ENCODE peak calls at places on chromosomes 5 and 9, in seven cellular contexts. L, F, Y, R, H, Z and P are unnamed samples. For H3K4me1, the result is how much of the 10 kb centered on the place peaks cover.

GRCh38 chr5:89233462-89233861 is 350.5 kb upstream of the MEF2C start:
- DNase-seq in L (no peak), F (no peak), Y (no peak), R (no peak), H (no peak), Z (no peak), P (no peak)

GRCh38 chr5:141692919-141693848 is 11.2 kb upstream of the ARAP3 start:
- DNase-seq in L (no peak), F (no peak), Y (peak), R (peak), H (no peak), Z (peak), P (no peak)

GRCh38 chr5:54610197-54610898 is 92.8 kb downstream of the SNX18 start:
- DNase-seq in L (no peak), F (no peak), Y (peak), R (no peak), H (no peak), Z (peak), P (no peak)

GRCh38 chr5:180783340-180784052 is 19.1 kb downstream of the MGAT1 start:
- DNase-seq in L (no peak), F (no peak), Y (no peak), R (no peak), H (no peak), Z (no peak), P (no peak)

GRCh38 chr5:140821375-140822280 is at the start of gene PCDHA5:
- DNase-seq in L (no peak), F (no peak), Y (no peak), R (no peak), H (no peak), Z (peak), P (no peak)

GRCh38 chr5:34735436-34736426 is 79.6 kb downstream of the RAI14 start:
- DNase-seq in L (no peak), F (no peak), Y (no peak), R (no peak), H (no peak), Z (peak), P (no peak)

GRCh38 chr5:133824661-133825254 is 143.7 kb downstream of the C5orf15 start:
- DNase-seq in L (peak), F (no peak), Y (no peak), R (no peak), H (no peak), Z (no peak), P (no peak)

GRCh38 chr9:137213160-137214060 is 7.9 kb downstream of the NDOR1 start:
- DNase-seq in L (no peak), F (peak), Y (no peak), R (no peak), H (no peak), Z (peak), P (no peak)

GRCh38 chr9:5269249-5269715 is 35.2 kb downstream of the RLN2 start:
- DNase-seq in L (no peak), F (no peak), Y (no peak), R (no peak), H (no peak), Z (peak), P (no peak)

GRCh38 chr5:58259685-58260152 is 200.2 kb downstream of the PLK2 start:
- DNase-seq in L (no peak), F (no peak), Y (no peak), R (no peak), H (no peak), Z (peak), P (no peak)

GRCh38 chr5:79794347-79794746 is 104.7 kb downstream of the CMYA5 start:
- DNase-seq in L (no peak), F (peak), Y (no peak), R (no peak), H (no peak), Z (no peak), P (no peak)

GRCh38 chr5:177179431-177179830 is 45.9 kb downstream of the NSD1 start:
- DNase-seq in L (no peak), F (no peak), Y (no peak), R (no peak), H (no peak), Z (no peak), P (no peak)

GRCh38 chr5:32343058-32343672 is 30.4 kb upstream of the MTMR12 start:
- DNase-seq in L (no peak), F (no peak), Y (no peak), R (no peak), H (no peak), Z (no peak), P (no peak)

GRCh38 chr5:59661306-59661705 is 232.2 kb downstream of the PDE4D start:
- DNase-seq in L (no peak), F (no peak), Y (no peak), R (no peak), H (no peak), Z (no peak), P (no peak)

GRCh38 chr9:81076131-81076530 is 613.2 kb downstream of the TLE1 start:
- DNase-seq in L (no peak), F (no peak), Y (no peak), R (no peak), H (no peak), Z (no peak), P (no peak)

GRCh38 chr9:97555164-97555563 is 53.7 kb downstream of the TMOD1 start:
- DNase-seq in L (peak), F (no peak), Y (no peak), R (no peak), H (peak), Z (no peak), P (peak)

GRCh38 chr9:135743546-135744332 is 41.8 kb downstream of the KCNT1 start:
- DNase-seq in L (no peak), F (no peak), Y (no peak), R (no peak), H (no peak), Z (no peak), P (no peak)

GRCh38 chr5:113487411-113487778 is 858 bp downstream of the MCC start:
- DNase-seq in L (no peak), F (no peak), Y (no peak), R (no peak), H (no peak), Z (peak), P (no peak)

GRCh38 chr9:136474021-136474640 is 8.7 kb downstream of the SEC16A start:
- DNase-seq in L (no peak), F (no peak), Y (no peak), R (no peak), H (no peak), Z (no peak), P (no peak)

DNA sequence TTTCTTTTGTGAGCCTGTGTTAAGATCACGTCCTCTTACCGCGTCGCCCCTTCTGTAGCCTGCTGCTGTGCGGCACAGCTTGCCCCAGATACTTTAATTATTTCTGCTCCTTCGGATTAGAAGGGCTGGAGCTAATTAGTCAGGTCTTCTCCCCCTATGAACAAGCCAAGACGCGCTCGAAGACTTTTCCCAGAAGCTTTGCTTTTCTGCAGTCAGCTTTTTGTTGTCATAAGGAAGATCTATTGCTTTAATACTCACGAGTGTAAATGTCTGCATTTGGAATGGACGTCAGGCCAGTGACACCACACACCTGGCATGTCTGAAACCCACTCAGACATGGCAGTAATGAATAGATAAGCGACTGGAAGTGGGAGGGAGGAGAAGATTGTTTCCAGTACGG is 37.0 kb downstream of the PRUNE2 start:
- DNase-seq in L (no peak), F (no peak), Y (no peak), R (no peak), H (no peak), Z (peak), P (no peak)
- H3K4me1 ChIP-seq in L (under half), F (under half), Y (under half), R (under half), H (under half), Z (under half), P (under half)

GRCh38 chr5:42656661-42657035 is 100.0 kb upstream of the CCDC152 start:
- DNase-seq in L (no peak), F (no peak), Y (no peak), R (no peak), H (no peak), Z (peak), P (no peak)

GRCh38 chr5:42653705-42654104 is 102.9 kb upstream of the CCDC152 start:
- DNase-seq in L (no peak), F (no peak), Y (no peak), R (no peak), H (no peak), Z (no peak), P (no peak)

GRCh38 chr5:42654645-42655044 is 102.0 kb upstream of the CCDC152 start:
- DNase-seq in L (no peak), F (no peak), Y (no peak), R (no peak), H (no peak), Z (no peak), P (no peak)

GRCh38 chr5:42655982-42656660 is 100.5 kb upstream of the CCDC152 start:
- DNase-seq in L (no peak), F (no peak), Y (no peak), R (no peak), H (no peak), Z (peak), P (no peak)
- H3K4me3 ChIP-seq in L (no peak), F (peak), Y (no peak), R (no peak), H (no peak), Z (peak), P (no peak)

DNA sequence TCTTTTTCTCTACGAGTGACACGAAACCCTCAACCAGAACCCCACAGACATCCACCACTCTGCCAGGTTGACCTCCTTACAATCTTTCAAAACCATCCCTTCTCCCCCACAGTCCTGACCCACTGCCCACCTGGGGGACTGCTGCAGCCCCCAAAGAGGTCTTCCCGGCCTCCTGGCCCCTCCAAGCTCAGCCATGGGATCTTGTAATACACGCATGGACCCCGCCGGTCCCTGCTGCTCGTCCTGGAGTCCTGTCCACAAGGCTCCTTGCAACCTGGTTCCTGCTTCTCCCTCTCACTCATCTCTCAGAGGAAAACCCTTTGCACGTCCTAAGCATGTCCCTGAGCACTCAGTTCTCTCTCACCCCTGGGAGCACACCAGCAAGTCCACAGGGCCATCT is 187.3 kb downstream of the CDK5RAP2 start:
- DNase-seq in L (no peak), F (no peak), Y (no peak), R (no peak), H (no peak), Z (no peak), P (no peak)
- H3K4me1 ChIP-seq in L (under half), F (under half), Y (under half), R (under half), H (under half), Z (under half), P (under half)

GRCh38 chr5:3593771-3594513 is 1.7 kb upstream of the IRX1 start:
- DNase-seq in L (no peak), F (no peak), Y (no peak), R (no peak), H (no peak), Z (peak), P (no peak)
- H3K4me3 ChIP-seq in L (no peak), F (no peak), Y (no peak), R (no peak), H (no peak), Z (peak), P (no peak)

GRCh38 chr5:149418910-149419531 is 39.9 kb upstream of the IL17B start:
- DNase-seq in L (no peak), F (no peak), Y (no peak), R (no peak), H (peak), Z (no peak), P (peak)
- H3K4me1 ChIP-seq in L (half or more), F (under half), Y (under half), R (under half), H (under half), Z (under half), P (under half)

GRCh38 chr9:133143639-133144141 is 20.0 kb downstream of the GBGT1 start:
- DNase-seq in L (no peak), F (no peak), Y (no peak), R (no peak), H (no peak), Z (no peak), P (no peak)
- H3K4me3 ChIP-seq in L (peak), F (no peak), Y (peak), R (peak), H (no peak), Z (peak), P (peak)

DNA sequence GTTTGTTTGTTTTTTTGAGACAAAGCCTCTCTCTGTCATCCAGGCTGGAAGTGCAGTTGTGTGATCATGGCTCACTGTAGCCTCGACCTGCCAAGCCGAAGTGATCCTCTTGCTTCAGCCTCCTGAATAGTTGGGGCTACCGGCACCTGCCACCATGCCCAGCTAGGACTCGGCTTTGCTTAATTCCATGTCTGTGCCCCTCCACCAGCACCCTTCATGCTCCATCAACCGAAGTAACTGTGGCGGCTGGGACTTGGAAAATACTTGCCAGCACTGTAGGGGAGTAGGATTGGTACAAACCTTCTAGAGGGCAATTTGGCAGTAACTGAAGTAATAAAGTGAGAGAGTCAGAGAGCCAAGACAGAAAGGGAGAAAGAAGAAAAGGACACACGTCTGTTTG is 19.0 kb downstream of the FAXDC2 start:
- DNase-seq in L (peak), F (no peak), Y (no peak), R (no peak), H (no peak), Z (no peak), P (no peak)
- H3K4me1 ChIP-seq in L (under half), F (under half), Y (under half), R (under half), H (under half), Z (under half), P (under half)

GRCh38 chr5:112473989-112474388 is 54.9 kb upstream of the EPB41L4A start:
- DNase-seq in L (no peak), F (no peak), Y (no peak), R (no peak), H (no peak), Z (no peak), P (no peak)
- H3K4me3 ChIP-seq in L (no peak), F (no peak), Y (no peak), R (no peak), H (no peak), Z (no peak), P (no peak)

GRCh38 chr9:94799578-94800264 is 73.2 kb downstream of the AOPEP start:
- DNase-seq in L (no peak), F (no peak), Y (no peak), R (no peak), H (no peak), Z (no peak), P (no peak)

GRCh38 chr9:94800424-94801117 is 74.1 kb downstream of the AOPEP start:
- DNase-seq in L (no peak), F (no peak), Y (no peak), R (no peak), H (no peak), Z (peak), P (no peak)

GRCh38 chr9:94801685-94802084 is 75.2 kb downstream of the AOPEP start:
- DNase-seq in L (no peak), F (no peak), Y (no peak), R (no peak), H (no peak), Z (peak), P (no peak)

GRCh38 chr9:94802795-94803194 is 76.3 kb downstream of the AOPEP start:
- DNase-seq in L (no peak), F (no peak), Y (no peak), R (no peak), H (no peak), Z (no peak), P (no peak)

GRCh38 chr9:94801242-94801641 is 74.7 kb downstream of the AOPEP start:
- DNase-seq in L (no peak), F (no peak), Y (no peak), R (no peak), H (no peak), Z (peak), P (no peak)
- H3K4me1 ChIP-seq in L (under half), F (under half), Y (under half), R (under half), H (under half), Z (half or more), P (under half)